ENCODE peak calls at places on chromosomes 13 and 19, in seven cellular contexts. Y is tibial nerve, S is A549, B is adrenal gland, N is vagina, L is esophagus squamous epithelium, U is HCT116. E is an unnamed sample.

GRCh38 chr13:75250526-75251183 is 231.3 kb downstream of the TBC1D4 start:
- DNase-seq in N (no peak), Y (no peak), S (no peak), B (no peak), U (no peak), L (no peak), E (no peak)

GRCh38 chr13:112341446-112341845 is 34.7 kb upstream of the SPACA7 start:
- DNase-seq in N (no peak), Y (no peak), L (no peak), S (no peak), U (no peak), B (no peak), E (no peak)

GRCh38 chr13:19089315-19089714 is 92.3 kb downstream of the TUBA3C start:
- DNase-seq in Y (no peak), S (peak), N (no peak), U (no peak), B (no peak), L (no peak), E (no peak)

GRCh38 chr19:11843741-11844140 is 4.8 kb upstream of the ZNF439 start:
- DNase-seq in Y (no peak), U (no peak), B (no peak), N (no peak), S (no peak), L (no peak), E (no peak)

GRCh38 chr19:53849237-53849676 is 18.4 kb upstream of the MYADM start:
- DNase-seq in L (no peak), S (no peak), B (no peak), N (no peak), U (no peak), Y (no peak), E (no peak)

GRCh38 chr13:36850790-36851438 is 31.9 kb downstream of the RFXAP start:
- DNase-seq in S (no peak), Y (no peak), B (no peak), L (no peak), N (no peak), U (no peak), E (no peak)

GRCh38 chr13:107205318-107206112 is 637.6 kb upstream of the ARGLU1 start:
- DNase-seq in U (no peak), Y (peak), L (no peak), N (no peak), S (peak), B (peak), E (peak)

GRCh38 chr19:33535176-33535575 is 13.6 kb upstream of the PEPD start:
- DNase-seq in L (no peak), B (no peak), N (no peak), U (no peak), S (no peak), Y (no peak), E (no peak)

GRCh38 chr13:79913141-79913827 is 427.6 kb downstream of the SPRY2 start:
- DNase-seq in S (no peak), N (no peak), B (no peak), U (no peak), Y (no peak), L (no peak), E (no peak)

GRCh38 chr13:87234981-87235380 is 436.2 kb upstream of the SLITRK5 start:
- DNase-seq in B (no peak), U (no peak), S (no peak), L (no peak), N (no peak), Y (no peak), E (no peak)

GRCh38 chr13:42395066-42395821 is 123.3 kb downstream of the AKAP11 start:
- DNase-seq in B (no peak), L (no peak), Y (no peak), N (no peak), U (no peak), S (no peak), E (no peak)

GRCh38 chr13:73025212-73026012 is 33.4 kb upstream of the KLF5 start:
- DNase-seq in S (no peak), L (no peak), U (no peak), Y (no peak), N (no peak), B (no peak), E (no peak)

GRCh38 chr13:76638882-76639281 is 247.3 kb downstream of the KCTD12 start:
- DNase-seq in L (no peak), B (no peak), Y (no peak), S (no peak), U (no peak), N (no peak), E (no peak)

GRCh38 chr19:20078696-20079095 is 896 bp downstream of the ZNF90 start:
- DNase-seq in B (peak), L (no peak), N (no peak), S (no peak), Y (no peak), U (no peak), E (no peak)

GRCh38 chr19:29694669-29695627 is 20.1 kb downstream of the C19orf12 start:
- DNase-seq in N (peak), U (no peak), S (peak), L (no peak), B (peak), Y (peak), E (peak)

GRCh38 chr19:38682195-38682867 is 34.9 kb downstream of the ACTN4 start:
- DNase-seq in N (no peak), L (no peak), B (no peak), U (no peak), S (no peak), Y (no peak), E (no peak)

GRCh38 chr19:37413243-37414084 is 42.6 kb downstream of the ZNF527 start:
- DNase-seq in Y (no peak), S (peak), B (no peak), N (no peak), U (no peak), L (no peak), E (no peak)

GRCh38 chr13:110683203-110683883 is 22.6 kb downstream of the CARS2 start:
- DNase-seq in L (no peak), Y (no peak), S (peak), U (peak), N (no peak), B (peak), E (no peak)

GRCh38 chr19:55149078-55150003 is at the start of gene TNNT1:
- DNase-seq in U (no peak), B (no peak), L (no peak), S (peak), Y (no peak), N (no peak), E (no peak)

GRCh38 chr13:79966039-79966438 is 374.9 kb downstream of the SPRY2 start:
- DNase-seq in N (no peak), S (no peak), Y (no peak), B (no peak), U (no peak), L (no peak), E (no peak)

GRCh38 chr19:42571136-42571535 is 23.6 kb downstream of the CEACAM8 start:
- DNase-seq in Y (no peak), U (no peak), S (no peak), N (no peak), B (no peak), L (no peak), E (no peak)

GRCh38 chr13:105925496-105925895 is 610.0 kb downstream of the EFNB2 start:
- DNase-seq in B (no peak), L (no peak), N (no peak), U (no peak), Y (no peak), S (peak), E (no peak)

GRCh38 chr13:106078191-106078590 is 457.3 kb downstream of the EFNB2 start:
- DNase-seq in Y (no peak), B (no peak), N (no peak), L (no peak), U (no peak), S (no peak), E (no peak)

GRCh38 chr19:53365899-53366493 is 491 bp downstream of the ZNF525 start:
- DNase-seq in N (no peak), U (no peak), Y (no peak), B (peak), L (no peak), S (no peak), E (no peak)

GRCh38 chr19:33438016-33438671 is 64.6 kb downstream of the CEBPG start:
- DNase-seq in Y (no peak), L (no peak), N (no peak), S (no peak), U (no peak), B (no peak), E (no peak)

GRCh38 chr13:25372275-25373081 is 704 bp downstream of the ATP8A2 start:
- DNase-seq in S (no peak), B (peak), N (no peak), L (no peak), Y (no peak), U (no peak), E (no peak)

GRCh38 chr13:33184530-33184929 is 101.0 kb downstream of the STARD13 start:
- DNase-seq in Y (no peak), B (no peak), S (no peak), N (no peak), U (no peak), L (no peak), E (no peak)

GRCh38 chr13:97076898-97077297 is 82.6 kb upstream of the OXGR1 start:
- DNase-seq in N (no peak), B (peak), L (no peak), S (no peak), U (no peak), Y (no peak), E (no peak)

GRCh38 chr19:6997679-6998445 is 23.4 kb downstream of the MBD3L2B start:
- DNase-seq in U (no peak), S (no peak), Y (no peak), L (no peak), N (no peak), B (peak), E (no peak)

GRCh38 chr19:14381689-14382474 is 638 bp downstream of the ADGRE5 start:
- DNase-seq in Y (no peak), U (no peak), S (peak), L (no peak), B (peak), N (no peak), E (no peak)

GRCh38 chr19:14383556-14383897 is 2.3 kb downstream of the ADGRE5 start:
- DNase-seq in Y (no peak), L (no peak), S (no peak), B (no peak), N (no peak), U (no peak), E (no peak)

GRCh38 chr19:14390548-14390947 is 9.3 kb downstream of the ADGRE5 start:
- DNase-seq in S (no peak), Y (no peak), B (no peak), L (no peak), N (no peak), U (no peak), E (no peak)

GRCh38 chr19:14383898-14384669 is 2.8 kb downstream of the ADGRE5 start:
- DNase-seq in B (peak), U (no peak), L (no peak), N (no peak), S (no peak), Y (no peak), E (no peak)

GRCh38 chr19:14385492-14385891 is 4.2 kb downstream of the ADGRE5 start:
- DNase-seq in B (no peak), Y (no peak), L (no peak), S (no peak), N (no peak), U (no peak), E (no peak)
- TF ChIP-seq POLR2A in B (no peak), Y (no peak), L (no peak), S (no peak), N (no peak), U (no peak), E (no peak)

GRCh38 chr19:40608957-40609356 is 7.8 kb downstream of the LTBP4 start:
- DNase-seq in N (no peak), B (no peak), L (no peak), U (no peak), Y (no peak), S (no peak), E (no peak)

GRCh38 chr19:40607898-40608621 is 6.9 kb downstream of the LTBP4 start:
- DNase-seq in S (no peak), U (no peak), N (no peak), L (no peak), B (no peak), Y (no peak), E (no peak)

GRCh38 chr19:40611096-40611495 is 9.9 kb downstream of the LTBP4 start:
- DNase-seq in S (no peak), N (no peak), L (no peak), B (no peak), Y (no peak), U (no peak), E (no peak)

GRCh38 chr19:40610396-40611064 is 9.4 kb downstream of the LTBP4 start:
- DNase-seq in S (no peak), N (no peak), U (no peak), B (peak), L (no peak), Y (no peak), E (no peak)

GRCh38 chr19:40609561-40610395 is 8.6 kb downstream of the LTBP4 start:
- DNase-seq in N (peak), U (peak), S (peak), B (peak), Y (peak), L (peak), E (peak)
- TF ChIP-seq POLR2A in N (peak), U (no peak), S (peak), B (no peak), Y (peak), L (peak), E (no peak)

GRCh38 chr13:99258210-99258860 is at the start of gene GPR18:
- DNase-seq in U (no peak), S (no peak), Y (no peak), N (no peak), L (no peak), B (no peak), E (no peak)
- TF ChIP-seq POLR2A in U (no peak), S (no peak), Y (no peak), N (no peak), L (no peak), B (no peak), E (no peak)

DNA sequence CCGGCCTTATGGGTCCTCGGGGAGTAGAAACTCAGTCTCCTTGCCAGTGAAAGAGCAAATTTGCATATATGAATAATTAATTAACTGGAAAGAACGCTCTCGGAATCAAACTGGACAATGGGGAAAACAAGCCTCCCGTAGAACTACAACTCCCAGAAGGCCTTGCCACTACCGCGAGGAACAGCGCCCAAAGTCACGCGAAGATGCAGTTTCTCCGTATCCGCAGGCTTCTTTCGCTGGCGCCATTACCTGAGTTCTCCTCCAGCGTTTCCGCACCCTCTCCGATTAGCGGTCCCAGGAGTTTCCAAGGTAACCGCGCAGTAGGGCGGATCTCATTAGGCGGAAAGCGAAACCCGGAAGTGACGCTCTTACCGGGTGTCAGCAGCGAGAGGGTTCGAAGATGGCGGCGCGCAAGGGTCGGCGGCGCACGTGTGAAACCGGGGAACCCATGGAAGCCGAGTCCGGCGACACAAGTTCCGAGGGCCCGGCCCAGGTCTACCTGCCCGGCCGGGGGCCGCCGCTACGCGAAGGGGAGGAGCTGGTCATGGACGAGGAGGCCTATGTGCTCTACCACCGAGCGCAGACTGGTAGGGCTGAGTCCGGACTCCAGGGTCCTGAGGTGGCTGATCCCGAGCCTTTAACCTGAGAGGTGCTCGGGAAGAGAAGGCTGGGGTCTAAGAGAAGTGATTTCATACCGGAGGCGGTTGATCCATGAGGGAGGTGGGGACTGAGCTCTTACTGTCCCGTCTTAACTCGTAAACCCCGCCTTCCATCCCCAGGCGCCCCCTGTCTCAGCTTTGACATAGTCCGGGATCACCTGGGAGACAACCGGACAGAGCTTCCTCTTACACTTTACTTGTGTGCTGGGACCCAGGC is at the start of gene GRWD1:
- DNase-seq in B (peak), N (peak), S (peak), Y (peak), U (peak), L (peak), E (peak)
- TF ChIP-seq POLR2A in B (no peak), N (peak), S (peak), Y (peak), U (peak), L (peak), E (peak)

DNA sequence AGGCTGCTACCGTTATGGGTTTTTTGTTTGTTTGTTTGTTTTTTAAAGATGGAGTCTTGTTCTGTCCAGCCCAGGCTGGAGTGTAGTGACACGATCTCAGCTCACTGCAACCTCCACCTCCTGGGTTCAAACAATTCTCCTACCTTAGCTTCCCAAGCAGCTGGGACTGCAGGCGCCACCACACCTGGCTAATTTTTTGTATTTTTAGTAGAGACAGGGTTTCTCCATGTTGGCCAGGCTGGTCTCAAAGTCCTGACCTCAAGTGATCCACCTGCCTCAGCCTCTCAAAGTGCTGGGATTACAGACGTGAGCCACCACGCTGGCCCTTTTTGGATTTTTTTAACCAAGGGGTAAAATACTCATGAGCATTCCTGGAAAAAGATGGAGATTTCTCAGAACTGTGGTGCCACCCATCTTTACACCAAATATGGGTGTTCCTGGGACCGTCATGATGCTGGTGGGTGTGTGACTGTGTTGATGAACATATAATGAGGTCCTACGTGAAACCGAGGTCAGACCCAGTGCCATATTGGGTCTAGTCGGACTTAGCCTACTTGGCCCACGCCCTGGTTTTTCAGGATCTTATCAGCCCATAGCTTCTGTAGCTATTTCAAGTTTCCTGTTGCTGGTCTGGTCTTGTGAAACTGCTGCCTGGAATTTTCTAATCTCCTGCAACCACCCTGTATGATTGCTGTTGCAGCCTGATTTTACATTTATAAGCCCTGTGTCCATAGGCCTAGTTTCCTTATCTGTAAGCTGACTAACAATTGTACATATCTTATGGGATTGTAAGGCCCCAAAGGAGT is 6.2 kb downstream of the PPP1R15A start:
- DNase-seq in B (peak), U (no peak), Y (no peak), S (peak), L (no peak), N (no peak), E (no peak)
- TF ChIP-seq POLR2A in B (peak), U (no peak), Y (no peak), S (no peak), L (no peak), N (no peak), E (peak)

DNA sequence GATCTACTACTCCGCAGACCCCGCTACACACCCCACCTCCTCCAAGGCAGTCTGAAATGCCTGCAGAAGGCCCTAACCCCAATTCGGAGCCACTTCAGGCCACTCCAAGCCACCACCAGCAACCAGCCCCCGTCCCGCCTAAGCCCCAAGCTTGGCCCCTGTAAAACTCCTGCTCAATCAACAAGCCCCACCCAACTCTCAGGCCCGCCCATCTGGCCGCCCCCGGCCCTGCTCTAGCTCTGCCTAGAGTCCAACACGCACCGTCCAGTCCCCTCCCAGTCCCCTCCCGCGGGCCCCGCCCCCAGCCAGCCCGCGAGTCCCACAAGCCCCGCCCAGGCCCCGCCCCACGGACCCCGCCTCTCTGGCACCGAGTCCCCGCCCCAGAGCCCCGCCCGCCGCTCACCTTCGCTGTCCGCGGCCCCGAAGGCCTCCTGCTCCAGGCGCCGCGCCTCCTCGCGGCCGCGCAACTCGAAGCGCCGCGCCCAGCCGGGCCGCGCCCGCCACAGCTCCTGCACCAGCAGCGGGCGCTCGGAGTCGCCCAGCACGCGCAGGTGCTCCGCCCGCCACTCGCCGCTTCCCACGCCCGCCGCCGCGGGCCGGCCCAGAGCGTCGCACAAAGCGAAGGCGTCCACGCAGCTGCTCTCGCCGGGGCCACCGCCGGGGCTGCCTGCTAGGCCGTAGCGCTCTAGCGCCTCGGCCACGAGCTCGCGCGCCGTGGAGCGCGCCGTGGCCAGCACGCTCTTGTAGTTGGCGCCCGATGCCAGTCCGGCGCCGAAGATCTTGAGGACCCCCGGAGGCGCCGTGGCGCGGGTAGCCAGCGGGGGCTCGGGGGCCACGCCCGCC is 1.6 kb downstream of the RASIP1 start:
- DNase-seq in Y (peak), U (peak), L (no peak), N (no peak), B (peak), S (peak), E (peak)
- TF ChIP-seq POLR2A in Y (peak), U (no peak), L (peak), N (peak), B (no peak), S (peak), E (no peak)

GRCh38 chr19:13842294-13843103 is 34.4 kb upstream of the NANOS3 start:
- DNase-seq in L (no peak), Y (peak), B (peak), U (no peak), N (peak), S (peak), E (peak)
- TF ChIP-seq POLR2A in L (peak), Y (peak), B (peak), U (peak), N (peak), S (peak), E (peak)